ENCODE peak calls at places on chromosome 12, in four cellular contexts. One of them, this sample, is unnamed.

GRCh38 chr12:12015073-12015685 is 55.6 kb upstream of the BCL2L14 start:
- DNase-seq in endothelial cell of umbilical vein: no peak
- DNase-seq in A549: no peak
- DNase-seq in K562: no peak
- DNase-seq in this sample: no peak

GRCh38 chr12:3698218-3698974 is 54.5 kb downstream of the CRACR2A start:
- DNase-seq in K562: no peak
- DNase-seq in A549: no peak
- DNase-seq in endothelial cell of umbilical vein: peak; percentile 68
- DNase-seq in this sample: no peak

GRCh38 chr12:99529966-99530365 is 117.6 kb upstream of the GARIN6 start:
- DNase-seq in endothelial cell of umbilical vein: no peak
- DNase-seq in A549: no peak
- DNase-seq in K562: no peak
- DNase-seq in this sample: no peak

GRCh38 chr12:39502657-39503056 is 59.7 kb upstream of the KIF21A start:
- DNase-seq in endothelial cell of umbilical vein: no peak
- DNase-seq in A549: no peak
- DNase-seq in K562: no peak
- DNase-seq in this sample: no peak

GRCh38 chr12:61916856-61917255 is 343.3 kb upstream of the USP15 start:
- DNase-seq in A549: no peak
- DNase-seq in endothelial cell of umbilical vein: no peak
- DNase-seq in K562: no peak
- DNase-seq in this sample: no peak

GRCh38 chr12:91778938-91779400 is 366.7 kb downstream of the BTG1 start:
- DNase-seq in A549: peak; percentile 72
- DNase-seq in endothelial cell of umbilical vein: peak; percentile 55
- DNase-seq in K562: peak; percentile 77
- DNase-seq in this sample: peak; percentile 82

GRCh38 chr12:82124711-82125110 is 233.5 kb downstream of the CCDC59 start:
- DNase-seq in K562: no peak
- DNase-seq in endothelial cell of umbilical vein: no peak
- DNase-seq in A549: no peak
- DNase-seq in this sample: no peak

GRCh38 chr12:117830471-117830870 is 138.3 kb downstream of the KSR2 start:
- DNase-seq in A549: no peak
- DNase-seq in K562: no peak
- DNase-seq in endothelial cell of umbilical vein: no peak
- DNase-seq in this sample: no peak

GRCh38 chr12:97142737-97143450 is 235.8 kb downstream of the NEDD1 start:
- DNase-seq in A549: no peak
- DNase-seq in endothelial cell of umbilical vein: peak; percentile 88
- DNase-seq in K562: no peak
- DNase-seq in this sample: no peak

GRCh38 chr12:57474862-57475261 is 4.8 kb downstream of the ARHGAP9 start:
- DNase-seq in A549: no peak
- DNase-seq in K562: no peak
- DNase-seq in endothelial cell of umbilical vein: no peak
- DNase-seq in this sample: no peak

GRCh38 chr12:24014853-24015590 is 65.6 kb upstream of the SOX5 start:
- DNase-seq in endothelial cell of umbilical vein: no peak
- DNase-seq in A549: no peak
- DNase-seq in K562: no peak
- DNase-seq in this sample: no peak

GRCh38 chr12:24530689-24531088 is 418.2 kb downstream of the BCAT1 start:
- DNase-seq in A549: no peak
- DNase-seq in endothelial cell of umbilical vein: no peak
- DNase-seq in K562: no peak
- DNase-seq in this sample: no peak

GRCh38 chr12:6960291-6961277 is 9.4 kb downstream of the PTPN6 start:
- DNase-seq in A549: no peak
- DNase-seq in endothelial cell of umbilical vein: no peak
- DNase-seq in K562: peak; percentile 65
- DNase-seq in this sample: peak; percentile 78

GRCh38 chr12:100163416-100164152 is 20.9 kb upstream of the BLTP3B start:
- DNase-seq in K562: peak; percentile 80
- DNase-seq in A549: peak; percentile 96
- DNase-seq in endothelial cell of umbilical vein: peak; percentile 54
- DNase-seq in this sample: peak; percentile 94

GRCh38 chr12:50222275-50222783 is 55.2 kb upstream of the CERS5 start:
- DNase-seq in A549: no peak
- DNase-seq in K562: peak; percentile 84
- DNase-seq in endothelial cell of umbilical vein: peak; percentile 89
- DNase-seq in this sample: peak; percentile 68

GRCh38 chr12:86838709-86839108 is 582.5 kb upstream of the MGAT4C start:
- DNase-seq in A549: no peak
- DNase-seq in K562: no peak
- DNase-seq in endothelial cell of umbilical vein: no peak
- DNase-seq in this sample: no peak

GRCh38 chr12:30631710-30632109 is 64.0 kb downstream of the IPO8 start:
- DNase-seq in K562: no peak
- DNase-seq in endothelial cell of umbilical vein: no peak
- DNase-seq in A549: no peak
- DNase-seq in this sample: no peak

GRCh38 chr12:51820721-51821422 is 27.6 kb downstream of the FIGNL2 start:
- DNase-seq in K562: peak; percentile 36
- DNase-seq in endothelial cell of umbilical vein: no peak
- DNase-seq in A549: peak; percentile 82
- DNase-seq in this sample: peak; percentile 46

GRCh38 chr12:45284096-45284901 is 68.4 kb downstream of the ANO6 start:
- DNase-seq in K562: no peak
- DNase-seq in A549: no peak
- DNase-seq in endothelial cell of umbilical vein: peak; percentile 48
- DNase-seq in this sample: no peak

GRCh38 chr12:13734753-13735152 is 246.6 kb downstream of the GRIN2B start:
- DNase-seq in endothelial cell of umbilical vein: no peak
- DNase-seq in K562: no peak
- DNase-seq in A549: no peak
- DNase-seq in this sample: no peak

GRCh38 chr12:27807063-27807703 is 27.1 kb upstream of the MANSC4 start:
- DNase-seq in K562: no peak
- DNase-seq in endothelial cell of umbilical vein: no peak
- DNase-seq in A549: no peak
- DNase-seq in this sample: no peak

GRCh38 chr12:3458041-3458440 is 33.0 kb upstream of the PRMT8 start:
- DNase-seq in A549: no peak
- DNase-seq in K562: no peak
- DNase-seq in endothelial cell of umbilical vein: no peak
- DNase-seq in this sample: no peak

GRCh38 chr12:29782285-29782820 is 1.4 kb downstream of the TMTC1 start:
- DNase-seq in endothelial cell of umbilical vein: peak; percentile 63
- DNase-seq in A549: no peak
- DNase-seq in K562: no peak
- DNase-seq in this sample: peak; percentile 68

GRCh38 chr12:110371408-110372055 is 32.0 kb downstream of the ANAPC7 start:
- DNase-seq in A549: no peak
- DNase-seq in endothelial cell of umbilical vein: no peak
- DNase-seq in K562: no peak
- DNase-seq in this sample: peak; percentile 92

GRCh38 chr12:49331360-49332222 is 5.4 kb downstream of the C1QL4 start:
- DNase-seq in endothelial cell of umbilical vein: peak; percentile 75
- DNase-seq in A549: peak; percentile 90
- DNase-seq in K562: peak; percentile 75
- DNase-seq in this sample: peak; percentile 70

GRCh38 chr12:70154960-70155589 is 88.2 kb upstream of the CNOT2 start:
- DNase-seq in A549: no peak
- DNase-seq in K562: no peak
- DNase-seq in endothelial cell of umbilical vein: no peak
- DNase-seq in this sample: peak; percentile 21

GRCh38 chr12:69540606-69541386 is 44.5 kb upstream of the CCT2 start:
- DNase-seq in A549: no peak
- DNase-seq in endothelial cell of umbilical vein: no peak
- DNase-seq in K562: no peak
- DNase-seq in this sample: no peak

GRCh38 chr12:91367234-91367849 is 184.7 kb upstream of the DCN start:
- DNase-seq in K562: peak; percentile 36
- DNase-seq in endothelial cell of umbilical vein: peak; percentile 24
- DNase-seq in A549: peak; percentile 23
- DNase-seq in this sample: peak; percentile 34

GRCh38 chr12:101596172-101596571 is 1.4 kb downstream of the MYBPC1 start:
- DNase-seq in K562: no peak
- DNase-seq in A549: no peak
- DNase-seq in endothelial cell of umbilical vein: no peak
- DNase-seq in this sample: no peak
- TF ChIP-seq POLR2A in K562: no peak
- TF ChIP-seq POLR2A in A549: no peak
- TF ChIP-seq POLR2A in endothelial cell of umbilical vein: no peak
- TF ChIP-seq POLR2A in this sample: no peak

GRCh38 chr12:42236017-42236416 is 2.0 kb downstream of the YAF2 start:
- DNase-seq in endothelial cell of umbilical vein: no peak
- DNase-seq in K562: no peak
- DNase-seq in A549: no peak
- DNase-seq in this sample: no peak
- H3K4me3 ChIP-seq in endothelial cell of umbilical vein: no peak overlapping the region
- H3K4me3 ChIP-seq in K562: no peak overlapping the region
- H3K4me3 ChIP-seq in A549: no peak overlapping the region
- H3K4me3 ChIP-seq in this sample: no peak overlapping the region

GRCh38 chr12:53867216-53868012 is 71.2 kb upstream of the HOXC13 start:
- DNase-seq in endothelial cell of umbilical vein: no peak
- DNase-seq in K562: peak; percentile 6
- DNase-seq in A549: peak; percentile 76
- DNase-seq in this sample: no peak
- TF ChIP-seq MAX in endothelial cell of umbilical vein: no peak
- TF ChIP-seq MAX in K562: no peak
- TF ChIP-seq MAX in A549: peak; percentile 77
- TF ChIP-seq MAX in this sample: no peak

GRCh38 chr12:46358791-46359666 is 13.5 kb downstream of the SLC38A2 start:
- DNase-seq in A549: no peak
- DNase-seq in endothelial cell of umbilical vein: no peak
- DNase-seq in K562: no peak
- DNase-seq in this sample: no peak
- TF ChIP-seq POLR2A in A549: no peak
- TF ChIP-seq POLR2A in endothelial cell of umbilical vein: peak; percentile 47
- TF ChIP-seq POLR2A in K562: peak; percentile 4
- TF ChIP-seq POLR2A in this sample: no peak

DNA sequence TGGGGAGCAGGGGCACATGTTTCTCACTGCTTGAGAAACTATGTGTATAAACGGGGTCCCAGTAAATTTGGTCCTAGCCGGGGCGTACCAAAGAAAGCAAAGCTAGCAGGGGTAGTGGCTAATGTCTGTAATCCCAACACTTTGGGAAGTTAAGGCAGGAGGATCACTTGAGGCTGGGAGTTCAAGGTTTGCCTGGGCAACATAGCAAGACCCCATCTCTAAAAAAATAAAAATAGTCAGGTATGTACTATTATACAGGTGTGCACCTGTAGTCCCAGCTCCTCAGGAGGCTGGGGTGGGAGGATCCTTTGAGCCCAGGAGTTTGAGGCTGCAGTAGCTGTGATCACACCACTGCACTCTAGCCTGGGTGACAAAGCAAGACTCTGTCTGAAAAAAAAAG is 142.2 kb downstream of the PAWR start:
- DNase-seq in K562: no peak
- DNase-seq in A549: no peak
- DNase-seq in endothelial cell of umbilical vein: no peak
- DNase-seq in this sample: no peak
- H3K4me3 ChIP-seq in K562: no peak overlapping the region
- H3K4me3 ChIP-seq in A549: no peak overlapping the region
- H3K4me3 ChIP-seq in endothelial cell of umbilical vein: no peak overlapping the region
- H3K4me3 ChIP-seq in this sample: no peak overlapping the region

GRCh38 chr12:121214855-121215745 is 5.2 kb downstream of the P2RX4 start:
- DNase-seq in A549: peak; percentile 63
- DNase-seq in endothelial cell of umbilical vein: peak; percentile 76
- DNase-seq in K562: peak; percentile 33
- DNase-seq in this sample: peak; percentile 76
- TF ChIP-seq MAX in A549: no peak
- TF ChIP-seq MAX in endothelial cell of umbilical vein: no peak
- TF ChIP-seq MAX in K562: no peak
- TF ChIP-seq MAX in this sample: no peak

DNA sequence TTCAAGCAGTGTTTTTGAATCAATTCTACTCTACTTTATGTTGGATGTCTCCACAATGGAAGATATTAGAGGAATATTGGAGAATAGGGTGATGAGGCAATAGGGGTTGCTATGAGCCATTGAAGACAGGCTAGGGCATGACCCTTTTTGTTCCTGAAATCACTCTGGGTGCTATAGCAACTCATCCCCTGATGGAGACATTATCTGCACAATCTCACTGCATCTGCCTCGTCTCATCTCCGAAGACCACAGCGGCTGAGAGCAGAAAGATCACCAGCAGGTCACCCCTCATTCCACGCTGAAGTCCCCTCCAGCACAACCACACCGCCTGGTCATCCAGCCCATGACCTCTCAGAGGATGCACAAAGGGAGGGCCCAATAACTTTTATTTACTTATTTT is 150.4 kb upstream of the TMEM132C start:
- DNase-seq in K562: no peak
- DNase-seq in A549: no peak
- DNase-seq in endothelial cell of umbilical vein: no peak
- DNase-seq in this sample: no peak
- TF ChIP-seq POLR2A in K562: no peak
- TF ChIP-seq POLR2A in A549: no peak
- TF ChIP-seq POLR2A in endothelial cell of umbilical vein: no peak
- TF ChIP-seq POLR2A in this sample: no peak

DNA sequence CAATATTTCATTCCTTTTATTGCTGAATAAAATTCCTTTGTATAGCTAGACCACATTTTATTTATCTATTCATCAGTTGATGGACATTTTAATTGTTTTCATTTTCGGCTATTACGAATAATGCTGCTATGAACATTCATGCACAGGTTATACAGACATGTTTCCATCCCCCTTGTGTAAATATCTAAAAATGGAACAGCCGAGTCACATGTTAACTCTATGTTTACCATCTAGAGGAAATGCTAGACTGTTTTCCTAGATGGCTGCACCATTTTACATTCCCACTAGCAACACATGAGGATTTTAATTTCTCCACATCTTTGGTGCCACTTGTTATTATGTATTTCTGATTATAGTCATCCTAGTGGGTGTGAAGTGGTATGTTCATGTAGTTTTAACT is 49.2 kb downstream of the HECTD4 start:
- DNase-seq in endothelial cell of umbilical vein: no peak
- DNase-seq in A549: no peak
- DNase-seq in K562: no peak
- DNase-seq in this sample: no peak
- H3K4me3 ChIP-seq in endothelial cell of umbilical vein: no peak overlapping the region
- H3K4me3 ChIP-seq in A549: no peak overlapping the region
- H3K4me3 ChIP-seq in K562: no peak overlapping the region
- H3K4me3 ChIP-seq in this sample: no peak overlapping the region